ENCODE peak calls at places on chromosome 1, in ten cellular contexts. W is H7; S is naive thymus-derived CD4-positive, alpha-beta T cell; I is small intestine; Z is aorta; D is brain microvascular endothelial cell; O is upper lobe of right lung; Y is fibroblast of lung; T is esophagus squamous epithelium; P is dorsolateral prefrontal cortex. A is an unnamed sample.
A peak's percentile ranks its signal among the peaks of the same experiment; 100 is the strongest.

GRCh38 chr1:60348884-60349283 is 275.3 kb upstream of the C1orf87 start:
- DNase-seq in O (no peak), P (no peak), W (no peak), Z (no peak), D (no peak), Y (no peak), S (no peak), I (no peak), T (no peak), A (no peak)

GRCh38 chr1:30449003-30449402 is 274.4 kb downstream of the MATN1 start:
- DNase-seq in Z (peak; percentile 40), S (no peak), O (no peak), D (no peak), I (no peak), W (no peak), Y (no peak), T (no peak), P (no peak), A (no peak)

GRCh38 chr1:76494807-76495206 is 372.5 kb upstream of the ST6GALNAC5 start:
- DNase-seq in Y (peak; percentile 20), W (no peak), S (no peak), I (no peak), P (no peak), O (no peak), Z (no peak), D (peak; percentile 26), T (no peak), A (no peak)

GRCh38 chr1:119674110-119674509 is 26.0 kb upstream of the ZNF697 start:
- DNase-seq in O (no peak), I (no peak), S (no peak), Y (peak; percentile 66), Z (no peak), W (no peak), D (peak; percentile 72), P (no peak), T (no peak), A (peak; percentile 66)

GRCh38 chr1:12572506-12572905 is 45.5 kb downstream of the DHRS3 start:
- DNase-seq in Z (no peak), S (no peak), D (peak; percentile 71), I (no peak), Y (peak; percentile 67), P (no peak), W (no peak), O (no peak), T (no peak), A (peak; percentile 41)

GRCh38 chr1:67811816-67812215 is 21.5 kb downstream of the GNG12 start:
- DNase-seq in D (no peak), O (no peak), Z (no peak), T (no peak), S (no peak), P (no peak), I (no peak), Y (no peak), W (no peak), A (no peak)

GRCh38 chr1:110540891-110541685 is 22.1 kb upstream of the KCNA10 start:
- DNase-seq in Z (no peak), P (no peak), I (no peak), D (no peak), T (no peak), W (no peak), S (no peak), Y (no peak), O (no peak), A (no peak)

GRCh38 chr1:184791199-184791935 is 36.7 kb upstream of the EDEM3 start:
- DNase-seq in Y (peak; percentile 69), W (no peak), D (peak; percentile 18), I (no peak), Z (no peak), T (no peak), P (no peak), O (no peak), S (no peak), A (no peak)

GRCh38 chr1:205961405-205961804 is 18.1 kb upstream of the SLC26A9 start:
- DNase-seq in Z (no peak), D (peak; percentile 13), T (no peak), P (no peak), S (peak; percentile 33), W (no peak), Y (no peak), I (no peak), O (peak; percentile 59), A (no peak)

DNA sequence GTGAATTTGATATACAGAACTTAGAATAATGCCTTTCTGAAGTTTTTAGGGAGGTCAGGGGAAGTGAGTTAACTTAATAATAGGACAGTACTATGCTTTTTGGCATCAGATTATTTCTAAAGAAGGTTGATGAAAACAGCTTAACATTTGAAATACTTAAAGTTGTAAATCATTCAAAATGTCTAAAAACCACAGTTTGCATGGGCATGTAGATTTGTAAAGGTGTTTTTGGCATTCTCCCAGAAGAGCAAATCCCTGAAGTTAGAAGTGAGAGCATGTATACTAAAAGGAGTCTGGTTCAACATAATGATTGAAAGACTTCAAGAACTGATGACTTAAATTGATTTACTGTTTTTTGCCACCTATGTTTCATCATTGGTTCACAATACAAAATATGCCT is 6.7 kb downstream of the DR1 start:
- DNase-seq in Z (no peak), T (no peak), I (no peak), S (no peak), Y (no peak), O (no peak), P (no peak), W (no peak), D (no peak), A (no peak)
- H3K4me3 ChIP-seq in Z (no peak overlapping the region), T (no peak overlapping the region), I (no peak overlapping the region), S (no peak overlapping the region), Y (no peak overlapping the region), O (no peak overlapping the region), P (no peak overlapping the region), W (no peak overlapping the region), D (no peak overlapping the region), A (no peak overlapping the region)

DNA sequence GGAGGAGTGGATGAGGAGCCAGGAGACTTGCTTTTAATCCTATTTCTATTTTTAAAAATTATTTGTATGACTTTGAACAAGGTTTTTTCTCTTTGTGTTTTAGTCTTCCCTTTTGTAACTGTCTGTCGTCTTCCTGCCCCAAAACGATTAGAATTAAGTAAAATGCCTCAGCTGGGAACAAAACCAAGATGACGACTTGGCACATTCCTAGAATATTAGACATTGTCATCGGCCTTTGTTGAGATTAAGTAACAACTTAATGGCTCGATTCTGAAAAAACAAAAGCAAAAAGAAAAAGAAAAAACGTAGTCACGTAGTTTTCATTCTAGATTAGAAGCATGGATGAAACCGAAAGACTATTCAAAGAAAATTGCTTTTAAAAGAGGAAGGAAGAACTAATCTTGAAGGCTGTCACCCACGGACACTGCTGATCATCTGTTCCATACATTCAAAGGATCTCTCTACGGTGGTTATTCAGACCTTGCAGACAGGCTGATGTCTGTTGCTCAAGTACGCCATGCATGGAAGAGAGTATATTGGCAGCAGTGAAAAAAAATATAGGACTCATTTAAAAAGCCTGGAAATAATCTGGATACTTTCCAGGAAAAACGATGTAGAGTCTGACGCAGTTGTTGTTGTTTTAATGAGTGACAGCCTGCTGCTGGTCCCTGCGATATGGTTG is 16.9 kb downstream of the GNG4 start:
- DNase-seq in W (no peak), D (peak; percentile 70), I (no peak), S (no peak), O (no peak), P (no peak), Y (peak; percentile 80), T (no peak), Z (no peak), A (peak; percentile 43)
- H3K4me3 ChIP-seq in W (no peak overlapping the region), D (peak overlapping the region; percentile 15), I (no peak overlapping the region), S (no peak overlapping the region), O (peak overlapping the region; percentile 36), P (peak overlapping the region; percentile 39), Y (peak overlapping the region; percentile 52), T (peak overlapping the region; percentile 25), Z (no peak overlapping the region), A (no peak overlapping the region)

GRCh38 chr1:179015396-179015795 is 10.3 kb upstream of the FAM20B start:
- DNase-seq in S (no peak), W (no peak), I (no peak), D (no peak), Y (no peak), O (no peak), Z (no peak), T (no peak), P (no peak), A (no peak)

GRCh38 chr1:179016694-179017382 is 8.9 kb upstream of the FAM20B start:
- DNase-seq in T (peak; percentile 19), I (peak; percentile 99), D (peak; percentile 83), S (no peak), Z (peak; percentile 93), P (peak; percentile 88), W (no peak), Y (peak; percentile 93), O (peak; percentile 92), A (peak; percentile 97)

GRCh38 chr1:179014123-179014522 is 11.6 kb upstream of the FAM20B start:
- DNase-seq in Z (no peak), Y (no peak), P (no peak), D (no peak), I (no peak), O (no peak), S (no peak), W (no peak), T (no peak), A (no peak)

GRCh38 chr1:179021873-179022272 is 3.8 kb upstream of the FAM20B start:
- DNase-seq in S (no peak), D (peak; percentile 57), T (no peak), Z (no peak), P (peak; percentile 81), O (no peak), Y (peak; percentile 31), I (no peak), W (no peak), A (peak; percentile 50)

GRCh38 chr1:179017383-179018326 is 8.0 kb upstream of the FAM20B start:
- DNase-seq in Y (peak; percentile 18), P (no peak), I (peak; percentile 93), S (no peak), Z (no peak), D (no peak), O (no peak), T (no peak), W (no peak), A (peak; percentile 82)
- H3K4me3 ChIP-seq in Y (no peak overlapping the region), P (peak overlapping the region; percentile 22), I (no peak overlapping the region), S (no peak overlapping the region), Z (no peak overlapping the region), D (no peak overlapping the region), O (no peak overlapping the region), T (peak overlapping the region; percentile 20), W (no peak overlapping the region), A (peak overlapping the region; percentile 23)

GRCh38 chr1:24319962-24320361 is 805 bp downstream of the GRHL3 start:
- DNase-seq in T (no peak), Z (no peak), O (no peak), I (no peak), S (no peak), W (no peak), P (no peak), D (no peak), Y (no peak), A (no peak)

GRCh38 chr1:24323281-24323680 is 4.1 kb downstream of the GRHL3 start:
- DNase-seq in D (no peak), T (no peak), S (no peak), W (no peak), Z (no peak), I (no peak), Y (no peak), O (no peak), P (no peak), A (no peak)

GRCh38 chr1:24321150-24321549 is 2.0 kb downstream of the GRHL3 start:
- DNase-seq in P (no peak), W (peak; percentile 63), O (no peak), T (no peak), Y (no peak), S (no peak), D (no peak), Z (no peak), I (no peak), A (no peak)

GRCh38 chr1:24322636-24323177 is 3.5 kb downstream of the GRHL3 start:
- DNase-seq in T (no peak), Z (no peak), S (no peak), W (peak; percentile 70), P (no peak), O (no peak), I (no peak), D (no peak), Y (peak; percentile 34), A (no peak)

GRCh38 chr1:24321712-24322635 is 2.8 kb downstream of the GRHL3 start:
- DNase-seq in Y (peak; percentile 91), W (peak; percentile 84), D (peak; percentile 73), Z (peak; percentile 83), S (peak; percentile 77), I (peak; percentile 46), T (no peak), O (peak; percentile 78), P (no peak), A (peak; percentile 80)
- H3K4me3 ChIP-seq in Y (peak overlapping the region; percentile 49), W (peak overlapping the region; percentile 53), D (peak overlapping the region; percentile 47), Z (peak overlapping the region; percentile 28), S (peak overlapping the region; percentile 42), I (peak overlapping the region; percentile 60), T (peak overlapping the region; percentile 68), O (peak overlapping the region; percentile 53), P (peak overlapping the region; percentile 60), A (peak overlapping the region; percentile 55)